ENCODE peak calls at places on chromosome 12, in six cellular contexts. T, O, L, Q, K and G are unnamed samples.

GRCh38 chr12:18810537-18811253 is 72.8 kb downstream of the CAPZA3 start:
- DNase-seq in T (no peak), O (no peak), L (no peak), Q (no peak), K (no peak), G (no peak)

GRCh38 chr12:6963016-6963731 is 7.3 kb downstream of the PHB2 start:
- DNase-seq in T (no peak), O (no peak), L (no peak), Q (no peak), K (no peak), G (no peak)

GRCh38 chr12:14710632-14711324 is 14.4 kb upstream of the GUCY2C start:
- DNase-seq in T (no peak), O (no peak), L (no peak), Q (no peak), K (no peak), G (no peak)

GRCh38 chr12:84875241-84875640 is 37.4 kb downstream of the SLC6A15 start:
- DNase-seq in T (no peak), O (no peak), L (no peak), Q (no peak), K (no peak), G (no peak)

GRCh38 chr12:109544955-109545531 is 28.3 kb downstream of the MMAB start:
- DNase-seq in T (peak), O (no peak), L (no peak), Q (peak), K (no peak), G (no peak)

GRCh38 chr12:6089041-6089823 is 35.2 kb downstream of the VWF start:
- DNase-seq in T (peak), O (no peak), L (no peak), Q (peak), K (no peak), G (no peak)

GRCh38 chr12:26524862-26525465 is 308.0 kb downstream of the ITPR2 start:
- DNase-seq in T (peak), O (peak), L (no peak), Q (peak), K (no peak), G (no peak)

GRCh38 chr12:70983692-70984091 is 63.2 kb upstream of the PTPRR start:
- DNase-seq in T (no peak), O (no peak), L (no peak), Q (peak), K (no peak), G (no peak)

GRCh38 chr12:51949342-51950030 is 2.0 kb upstream of the ACVR1B start:
- DNase-seq in T (peak), O (no peak), L (no peak), Q (no peak), K (no peak), G (no peak)

GRCh38 chr12:58847876-58848600 is 72.3 kb downstream of the LRIG3 start:
- DNase-seq in T (no peak), O (no peak), L (no peak), Q (peak), K (no peak), G (no peak)

GRCh38 chr12:94190623-94191022 is 42.2 kb downstream of the PLXNC1 start:
- DNase-seq in T (no peak), O (no peak), L (no peak), Q (no peak), K (no peak), G (no peak)

GRCh38 chr12:107360472-107360871 is 267.1 kb upstream of the CRY1 start:
- DNase-seq in T (no peak), O (no peak), L (no peak), Q (no peak), K (no peak), G (no peak)

GRCh38 chr12:92987846-92988621 is 58.9 kb upstream of the EEA1 start:
- DNase-seq in T (no peak), O (no peak), L (peak), Q (no peak), K (peak), G (no peak)

GRCh38 chr12:51836012-51836832 is 12.3 kb downstream of the FIGNL2 start:
- DNase-seq in T (no peak), O (peak), L (no peak), Q (no peak), K (no peak), G (no peak)

GRCh38 chr12:109773384-109774011 is 59.7 kb downstream of the TRPV4 start:
- DNase-seq in T (no peak), O (no peak), L (no peak), Q (no peak), K (no peak), G (no peak)

GRCh38 chr12:95622879-95623278 is 71.6 kb upstream of the USP44 start:
- DNase-seq in T (no peak), O (no peak), L (no peak), Q (no peak), K (no peak), G (no peak)

GRCh38 chr12:110765144-110765543 is 22.5 kb upstream of the PPP1CC start:
- DNase-seq in T (no peak), O (no peak), L (no peak), Q (no peak), K (no peak), G (no peak)

GRCh38 chr12:65300679-65301349 is 22.3 kb downstream of the MSRB3 start:
- DNase-seq in T (peak), O (peak), L (no peak), Q (peak), K (no peak), G (no peak)

GRCh38 chr12:25745281-25745680 is 192.2 kb upstream of the LMNTD1 start:
- DNase-seq in T (no peak), O (no peak), L (no peak), Q (no peak), K (no peak), G (no peak)

GRCh38 chr12:131432532-131433260 is 278.2 kb upstream of the SFSWAP start:
- DNase-seq in T (no peak), O (no peak), L (peak), Q (no peak), K (no peak), G (no peak)

GRCh38 chr12:10363922-10364838 is 25.7 kb downstream of the KLRK1 start:
- DNase-seq in T (peak), O (no peak), L (peak), Q (peak), K (no peak), G (no peak)

GRCh38 chr12:6605425-6606330 is 1.5 kb downstream of the CHD4 start:
- DNase-seq in T (peak), O (no peak), L (no peak), Q (peak), K (peak), G (no peak)

GRCh38 chr12:9077576-9078031 is 38.1 kb downstream of the A2M start:
- DNase-seq in T (no peak), O (no peak), L (no peak), Q (no peak), K (no peak), G (no peak)

GRCh38 chr12:131222271-131223139 is 268.8 kb downstream of the ADGRD1 start:
- DNase-seq in T (no peak), O (no peak), L (peak), Q (no peak), K (no peak), G (no peak)

GRCh38 chr12:16238661-16239060 is 38.8 kb downstream of the SLC15A5 start:
- DNase-seq in T (peak), O (no peak), L (no peak), Q (no peak), K (no peak), G (no peak)

GRCh38 chr12:107134558-107134957 is 41.2 kb upstream of the CRY1 start:
- DNase-seq in T (peak), O (no peak), L (no peak), Q (no peak), K (no peak), G (no peak)

GRCh38 chr12:127912266-127912665 is 354.7 kb upstream of the TMEM132C start:
- DNase-seq in T (no peak), O (no peak), L (no peak), Q (no peak), K (no peak), G (no peak)

GRCh38 chr12:51540996-51541395 is 50.0 kb upstream of the SCN8A start:
- DNase-seq in T (no peak), O (no peak), L (no peak), Q (no peak), K (no peak), G (no peak)

GRCh38 chr12:20525064-20525610 is 156.8 kb downstream of the PDE3A start:
- DNase-seq in T (peak), O (no peak), L (no peak), Q (peak), K (no peak), G (no peak)

GRCh38 chr12:130177615-130178014 is 15.4 kb downstream of the FZD10 start:
- DNase-seq in T (no peak), O (no peak), L (no peak), Q (no peak), K (no peak), G (no peak)

GRCh38 chr12:93946542-93947150 is 201.7 kb upstream of the PLXNC1 start:
- DNase-seq in T (peak), O (no peak), L (no peak), Q (peak), K (no peak), G (no peak)

DNA sequence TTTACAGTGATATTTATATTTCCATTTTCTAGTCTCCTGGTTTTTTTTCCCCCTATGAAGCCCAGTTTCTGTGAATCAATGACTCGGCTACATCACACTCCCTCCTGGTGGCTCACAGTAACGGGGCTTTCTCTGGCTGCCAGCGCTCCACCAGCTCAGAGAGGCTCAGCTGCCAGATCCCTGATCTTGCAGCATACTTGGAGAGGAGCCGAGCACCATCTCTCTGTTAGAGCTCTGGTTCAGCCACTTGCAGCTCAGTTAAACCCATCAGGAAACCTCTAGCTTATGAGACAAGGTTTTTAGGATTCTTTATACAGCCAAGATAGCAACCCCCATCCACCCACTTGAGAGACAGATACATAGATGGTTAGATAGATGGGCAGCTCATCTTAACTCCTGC is 74.6 kb downstream of the CIT start:
- DNase-seq in T (peak), O (peak), L (no peak), Q (peak), K (no peak), G (no peak)
- TF ChIP-seq CTCF in T (peak), O (no peak), L (no peak), Q (no peak), K (no peak), G (no peak)

DNA sequence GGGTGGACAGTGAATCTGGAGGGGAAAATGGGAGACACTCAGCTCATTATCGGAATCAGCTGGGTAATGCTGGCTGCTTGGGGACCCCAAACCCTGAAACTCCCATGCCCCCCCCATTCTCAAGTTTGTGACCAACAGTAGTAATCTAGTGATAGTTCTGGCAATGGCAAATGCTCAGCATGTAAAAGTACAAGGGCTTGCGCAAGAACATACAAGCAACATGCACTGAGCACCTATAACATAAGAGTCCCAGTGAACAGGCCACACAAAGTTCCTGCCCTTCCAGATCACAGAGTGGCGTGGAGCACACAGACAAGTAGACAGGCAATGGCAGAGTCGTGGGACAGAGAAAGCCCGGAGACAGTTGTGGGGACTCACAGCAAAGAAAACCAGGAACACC is 407.9 kb downstream of the MED13L start:
- DNase-seq in T (no peak), O (no peak), L (no peak), Q (no peak), K (no peak), G (no peak)
- TF ChIP-seq CTCF in T (no peak), O (no peak), L (no peak), Q (no peak), K (no peak), G (no peak)

GRCh38 chr12:118448341-118448740 is 72.0 kb downstream of the SUDS3 start:
- DNase-seq in T (no peak), O (no peak), L (no peak), Q (no peak), K (no peak), G (no peak)

GRCh38 chr12:118447181-118447580 is 70.8 kb downstream of the SUDS3 start:
- DNase-seq in T (no peak), O (no peak), L (no peak), Q (no peak), K (no peak), G (no peak)

DNA sequence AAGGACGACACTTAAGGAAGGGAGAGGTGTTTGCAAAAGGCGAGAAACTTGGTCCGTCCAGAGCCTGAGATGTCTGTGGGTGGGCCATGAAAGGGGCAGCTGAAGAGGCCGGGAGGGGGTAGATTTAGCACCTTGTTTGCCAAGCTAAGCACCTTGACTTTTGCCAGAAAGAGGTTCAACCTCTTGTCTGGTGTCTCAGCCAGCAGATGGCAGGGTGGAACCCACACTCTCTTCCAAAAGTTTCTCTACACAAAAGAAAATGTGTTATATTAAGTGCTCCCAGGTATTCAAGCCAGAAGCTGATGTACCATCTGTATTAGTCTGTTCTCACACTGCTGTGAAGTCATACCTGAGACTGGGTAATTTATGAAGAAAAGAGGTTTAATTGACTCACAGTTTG is 69.9 kb downstream of the SUDS3 start:
- DNase-seq in T (no peak), O (no peak), L (no peak), Q (no peak), K (no peak), G (no peak)
- TF ChIP-seq CTCF in T (no peak), O (no peak), L (no peak), Q (no peak), K (no peak), G (no peak)

GRCh38 chr12:124506145-124506831 is 61.1 kb downstream of the NCOR2 start:
- DNase-seq in T (peak), O (peak), L (no peak), Q (peak), K (peak), G (no peak)
- TF ChIP-seq CTCF in T (no peak), O (no peak), L (no peak), Q (no peak), K (no peak), G (no peak)

DNA sequence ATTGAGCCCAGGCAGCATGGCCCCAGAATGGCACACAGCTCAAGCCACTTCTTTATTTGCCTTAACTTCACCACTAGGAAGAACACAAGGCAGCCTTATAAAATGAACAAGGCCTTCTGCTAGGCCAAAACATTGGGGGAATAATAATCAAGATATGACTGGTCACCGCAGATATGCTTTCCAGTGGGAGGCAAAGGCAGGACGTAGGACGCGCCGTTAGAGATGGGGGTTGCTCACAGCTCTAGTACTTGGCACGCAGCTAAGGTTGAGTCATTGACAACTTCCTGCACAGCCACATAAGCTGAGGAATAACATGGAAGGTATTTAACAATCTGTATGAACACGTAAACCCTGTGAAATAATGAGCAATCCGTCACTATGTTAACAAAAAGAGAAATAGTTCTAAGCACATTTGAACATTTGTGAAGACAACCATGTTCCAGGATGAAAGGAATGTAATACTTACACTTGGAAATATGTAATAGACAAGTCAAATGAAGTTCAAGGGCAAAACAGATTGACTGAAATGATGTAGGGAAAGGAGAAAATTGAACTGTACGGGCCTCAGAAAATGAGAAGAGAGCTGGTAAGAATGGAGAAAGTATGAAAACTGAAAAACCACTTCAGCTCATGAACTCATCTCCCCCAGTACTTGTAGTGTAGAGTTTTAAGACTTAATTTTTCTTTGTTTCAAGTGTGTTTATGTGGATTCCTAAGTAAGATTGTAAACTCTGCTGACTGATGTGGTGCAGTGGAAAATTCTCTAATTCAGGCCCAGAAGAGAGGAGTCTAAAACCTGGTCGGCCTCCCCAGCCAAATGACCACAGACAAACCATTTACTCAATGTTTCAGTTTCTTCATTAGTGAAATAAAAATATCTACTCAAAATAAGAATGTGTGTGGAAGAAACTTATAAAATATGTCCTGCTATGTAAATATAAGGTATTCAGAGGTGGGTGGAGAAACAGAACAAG is 59.3 kb upstream of the CCDC91 start:
- DNase-seq in T (peak), O (no peak), L (no peak), Q (peak), K (no peak), G (no peak)
- TF ChIP-seq CTCF in T (no peak), O (no peak), L (no peak), Q (no peak), K (no peak), G (no peak)

GRCh38 chr12:114701104-114701414 is 17.1 kb upstream of the TBX3 start:
- DNase-seq in T (no peak), O (no peak), L (no peak), Q (no peak), K (no peak), G (no peak)

GRCh38 chr12:114703060-114703493 is 19.1 kb upstream of the TBX3 start:
- DNase-seq in T (no peak), O (no peak), L (no peak), Q (no peak), K (no peak), G (no peak)

GRCh38 chr12:114702462-114702861 is 18.5 kb upstream of the TBX3 start:
- DNase-seq in T (no peak), O (no peak), L (no peak), Q (no peak), K (no peak), G (no peak)

GRCh38 chr12:114700392-114701103 is 16.6 kb upstream of the TBX3 start:
- DNase-seq in T (no peak), O (no peak), L (no peak), Q (no peak), K (no peak), G (no peak)

GRCh38 chr12:114701553-114701952 is 17.6 kb upstream of the TBX3 start:
- DNase-seq in T (no peak), O (no peak), L (no peak), Q (no peak), K (no peak), G (no peak)
- TF ChIP-seq CTCF in T (no peak), O (no peak), L (no peak), Q (no peak), K (no peak), G (no peak)

DNA sequence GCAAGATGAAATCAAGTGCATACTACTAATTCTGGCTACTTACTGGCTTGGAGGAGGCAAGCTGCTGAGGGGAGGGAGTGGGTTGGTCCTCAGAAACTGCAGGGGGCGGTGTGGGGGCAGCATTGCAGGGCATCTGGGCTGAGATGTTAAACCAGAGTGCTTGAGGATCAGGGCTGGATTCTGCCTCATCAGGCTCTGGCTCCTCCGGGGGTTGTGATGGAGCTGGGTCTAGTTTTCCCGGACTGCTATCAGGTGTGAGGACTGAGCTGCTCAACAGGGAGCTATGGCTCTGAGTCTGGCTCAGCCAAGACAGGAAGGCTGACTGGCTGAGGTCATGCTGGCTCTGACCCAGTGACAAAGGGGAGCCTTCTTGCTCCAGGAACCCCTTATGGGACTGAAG is 28.6 kb downstream of the BAZ2A start:
- DNase-seq in T (no peak), O (peak), L (peak), Q (no peak), K (no peak), G (no peak)
- TF ChIP-seq CTCF in T (peak), O (no peak), L (peak), Q (no peak), K (no peak), G (peak)